ENCODE peak calls at places on chromosomes 6 and 20, in five cellular contexts. E, S, H, Y and F are unnamed samples.

GRCh38 chr6:147040521-147040920 is 163.7 kb upstream of the STXBP5 start:
- DNase-seq in H (no peak), E (no peak), Y (no peak), S (no peak), F (no peak)

GRCh38 chr6:45896783-45897441 is 118.7 kb downstream of the CLIC5 start:
- DNase-seq in E (no peak), H (no peak), S (no peak), Y (no peak), F (no peak)

GRCh38 chr6:118768904-118769325 is 117.5 kb upstream of the CEP85L start:
- DNase-seq in H (no peak), E (no peak), Y (no peak), S (no peak), F (no peak)

GRCh38 chr20:3781153-3781910 is at the start of gene SPEF1:
- DNase-seq in S (peak; percentile 91), H (peak; percentile 92), E (peak; percentile 87), Y (peak; percentile 60), F (peak; percentile 65)

GRCh38 chr6:170128811-170129681 is 161.8 kb downstream of the DLL1 start:
- DNase-seq in E (no peak), H (no peak), Y (peak; percentile 10), S (no peak), F (no peak)

GRCh38 chr6:5243069-5243468 is 17.7 kb downstream of the LYRM4 start:
- DNase-seq in Y (no peak), E (no peak), H (no peak), S (no peak), F (no peak)

GRCh38 chr6:117451607-117452164 is 25.9 kb upstream of the ROS1 start:
- DNase-seq in H (peak; percentile 43), E (no peak), S (no peak), Y (no peak), F (peak; percentile 23)

GRCh38 chr20:32231847-32232246 is 24.2 kb downstream of the POFUT1 start:
- DNase-seq in S (no peak), H (peak; percentile 61), E (no peak), Y (no peak), F (no peak)

GRCh38 chr20:33687370-33687915 is 1.3 kb upstream of the E2F1 start:
- DNase-seq in Y (no peak), H (no peak), E (no peak), S (no peak), F (no peak)

GRCh38 chr20:1313236-1313964 is 15.5 kb downstream of the SDCBP2 start:
- DNase-seq in E (peak; percentile 85), H (peak; percentile 71), S (peak; percentile 35), Y (peak; percentile 51), F (no peak)

DNA sequence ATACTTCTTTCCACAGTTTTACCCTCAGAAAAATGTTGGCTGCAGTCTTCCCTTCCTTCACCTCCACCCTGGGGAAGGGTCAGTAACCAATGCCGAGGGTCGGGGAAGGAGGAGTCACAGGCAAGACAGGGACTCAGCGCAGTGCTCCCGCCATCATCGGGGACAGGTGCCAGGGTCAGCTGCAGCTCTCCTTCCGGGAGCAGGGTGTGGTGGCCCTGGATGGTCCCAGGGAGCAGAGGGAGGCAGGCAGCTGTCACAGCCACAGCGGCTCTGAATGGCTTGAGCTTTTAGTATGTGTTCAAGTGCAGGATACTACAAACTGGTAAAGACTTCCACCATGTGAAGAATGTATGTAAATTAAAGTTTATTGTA is 26.0 kb upstream of the PI16 start:
- DNase-seq in S (no peak), E (no peak), H (no peak), Y (no peak), F (no peak)
- H3K4me1 ChIP-seq in S (no peaks in the 10 kb centered on the region), E (peaks cover 16% of the 10 kb centered on the region), H (peaks cover 36% of the 10 kb centered on the region), Y (no peaks in the 10 kb centered on the region), F (peaks cover 7% of the 10 kb centered on the region)

GRCh38 chr6:3719462-3720308 is 31.8 kb downstream of the PXDC1 start:
- DNase-seq in S (no peak), H (no peak), Y (no peak), E (no peak), F (no peak)
- H3K27ac ChIP-seq in S (no peak overlapping the region), H (no peak overlapping the region), Y (no peak overlapping the region), E (no peak overlapping the region), F (no peak overlapping the region)

GRCh38 chr20:36818185-36818584 is 44.6 kb upstream of the DSN1 start:
- DNase-seq in Y (no peak), H (no peak), S (no peak), E (no peak), F (no peak)

GRCh38 chr20:36819662-36820061 is 46.1 kb upstream of the DSN1 start:
- DNase-seq in E (no peak), H (no peak), S (no peak), Y (no peak), F (no peak)

GRCh38 chr20:36818831-36819230 is 45.3 kb upstream of the DSN1 start:
- DNase-seq in E (no peak), Y (no peak), H (no peak), S (no peak), F (no peak)

GRCh38 chr20:36815454-36816091 is 42.0 kb upstream of the DSN1 start:
- DNase-seq in E (no peak), Y (no peak), S (no peak), H (no peak), F (no peak)

DNA sequence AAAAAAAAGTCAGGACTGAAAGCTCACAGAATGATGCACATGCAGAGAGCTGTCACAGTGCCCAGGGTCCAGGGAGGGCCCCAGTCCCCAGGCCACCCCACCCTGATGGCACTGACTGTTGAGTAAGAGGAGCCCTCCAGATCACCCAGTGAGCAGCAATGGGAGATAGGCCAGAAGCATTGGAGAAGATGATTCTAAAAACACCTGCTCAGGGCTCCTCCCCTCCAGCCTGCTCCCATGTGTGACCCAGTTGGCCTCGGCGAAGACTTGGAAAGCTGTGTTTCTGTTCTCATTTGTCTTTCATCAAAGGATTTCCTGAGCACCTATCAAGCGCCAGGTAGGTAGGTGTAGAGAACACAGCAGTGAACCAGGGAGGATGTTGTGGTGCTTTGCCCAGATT is 43.9 kb upstream of the DSN1 start:
- DNase-seq in E (no peak), Y (no peak), H (no peak), S (no peak), F (no peak)
- H3K4me1 ChIP-seq in E (peaks cover 15% of the 10 kb centered on the region), Y (no peaks in the 10 kb centered on the region), H (peaks cover 6% of the 10 kb centered on the region), S (no peaks in the 10 kb centered on the region), F (peaks cover 6% of the 10 kb centered on the region)

GRCh38 chr20:17557675-17558006 is 12.2 kb upstream of the DSTN start:
- DNase-seq in Y (no peak), E (no peak), S (no peak), H (peak; percentile 94), F (peak; percentile 92)
- H3K27ac ChIP-seq in Y (peak overlapping the region; percentile 52), E (peak overlapping the region; percentile 81), S (peak overlapping the region; percentile 100), H (peak overlapping the region; percentile 68), F (peak overlapping the region; percentile 99)

GRCh38 chr6:109453594-109454482 is 1.7 kb downstream of the MICAL1 start:
- DNase-seq in H (no peak), S (no peak), E (peak; percentile 44), Y (no peak), F (no peak)

GRCh38 chr6:109455502-109456282 is at the start of gene MICAL1:
- DNase-seq in E (peak; percentile 59), S (no peak), Y (peak; percentile 87), H (peak; percentile 24), F (no peak)

GRCh38 chr6:109453156-109453555 is 2.4 kb downstream of the MICAL1 start:
- DNase-seq in H (no peak), Y (no peak), S (no peak), E (no peak), F (no peak)

GRCh38 chr6:109455161-109455501 is 441 bp downstream of the MICAL1 start:
- DNase-seq in H (no peak), Y (no peak), E (no peak), S (no peak), F (no peak)

DNA sequence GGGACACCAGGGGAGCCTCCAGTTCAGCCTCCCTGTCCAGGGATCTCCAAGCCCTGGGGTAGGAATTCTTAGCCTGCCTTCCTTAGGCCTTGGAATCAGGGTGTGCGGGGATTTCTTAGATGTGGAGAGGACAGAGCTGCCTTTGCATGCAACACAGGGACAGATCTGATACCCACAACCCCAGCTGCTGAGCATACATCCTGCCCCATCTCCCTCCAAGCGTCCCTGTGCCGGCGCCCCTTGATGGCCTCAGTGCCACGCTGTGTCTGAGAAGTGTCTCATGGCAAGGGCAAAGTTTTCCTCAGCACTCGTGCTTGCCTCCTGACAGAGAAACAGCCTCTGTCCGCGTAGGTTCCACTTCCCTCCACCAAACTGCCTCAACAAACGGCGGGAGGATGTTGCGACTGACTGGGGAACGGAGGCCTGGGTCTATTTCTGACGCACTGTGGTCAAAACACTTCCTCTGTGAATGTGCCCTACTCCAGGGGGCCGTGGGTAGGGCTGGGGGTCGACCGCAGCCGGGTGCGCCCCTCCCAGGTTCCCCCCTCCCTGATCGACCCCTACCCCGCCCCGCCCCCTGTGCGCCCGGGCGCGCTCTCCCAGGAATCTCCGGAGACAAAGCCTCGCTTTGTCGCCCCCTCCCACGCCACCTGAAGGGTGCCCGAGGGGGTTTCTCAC is 950 bp downstream of the MICAL1 start:
- DNase-seq in H (peak; percentile 28), S (no peak), E (peak; percentile 50), Y (peak; percentile 88), F (no peak)
- H3K4me1 ChIP-seq in H (peaks cover 11% of the 10 kb centered on the region), S (peaks cover 22% of the 10 kb centered on the region), E (peaks cover 29% of the 10 kb centered on the region), Y (no peaks in the 10 kb centered on the region), F (peaks cover 9% of the 10 kb centered on the region)

GRCh38 chr20:62350629-62351422 is 16.3 kb downstream of the LAMA5 start:
- DNase-seq in E (no peak), H (no peak), S (no peak), Y (no peak), F (no peak)
- H3K27ac ChIP-seq in E (no peak overlapping the region), H (no peak overlapping the region), S (peak overlapping the region; percentile 81), Y (no peak overlapping the region), F (peak overlapping the region; percentile 68)

DNA sequence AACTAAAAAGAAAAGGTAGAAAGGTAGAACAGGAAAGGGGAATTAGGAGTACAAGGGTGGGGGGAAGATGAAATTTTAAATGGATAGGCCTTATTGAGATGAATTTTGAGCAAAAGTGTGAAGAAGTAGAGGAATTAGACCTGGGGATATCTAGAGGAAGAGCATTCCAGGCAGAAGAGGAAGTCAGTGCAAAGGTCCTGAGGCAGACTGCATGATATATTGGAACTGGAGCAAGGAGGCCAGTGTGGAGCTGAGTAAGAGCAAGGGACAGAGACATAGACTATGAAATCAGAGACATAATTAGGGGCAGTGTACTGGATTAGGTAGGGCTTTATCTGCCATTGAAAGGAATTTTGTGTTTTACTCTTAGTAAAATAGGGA is 40.4 kb downstream of the MAPK14 start:
- DNase-seq in Y (no peak), S (no peak), H (no peak), E (no peak), F (no peak)
- H3K4me1 ChIP-seq in Y (peaks cover 3% of the 10 kb centered on the region), S (no peaks in the 10 kb centered on the region), H (peaks cover 9% of the 10 kb centered on the region), E (peaks cover 33% of the 10 kb centered on the region), F (no peaks in the 10 kb centered on the region)